ENCODE peak calls at places on chromosomes 1 and 21, in ten cellular contexts. S is activated CD4-positive, alpha-beta T cell treated with anti-CD3 and anti-CD28 coated beads, Interleukin-2, amount 10 ng/mL, durations not matched to agents 7 days and 5 days; L is lower lobe of right lung; G is stomach; H is central memory CD8-positive, alpha-beta T cell; B is erythroblast; F is T follicular helper cell; A is upper lobe of right lung; Z is T-helper 2 cell; I is HFF-Myc. P is an unnamed sample.

GRCh38 chr1:217562229-217562878 is 68.5 kb downstream of the GPATCH2 start:
- DNase-seq in S (no peak), L (no peak), G (no peak), H (no peak), B (no peak), F (no peak), A (no peak), Z (no peak), I (peak), P (no peak)

GRCh38 chr1:166902279-166902678 is 26.2 kb upstream of the TADA1 start:
- DNase-seq in S (no peak), L (no peak), G (no peak), H (no peak), B (no peak), F (no peak), A (no peak), Z (no peak), I (peak), P (no peak)

GRCh38 chr1:18885311-18886002 is 16.9 kb downstream of the ALDH4A1 start:
- DNase-seq in S (no peak), L (no peak), G (no peak), H (no peak), B (no peak), F (no peak), A (no peak), Z (no peak), I (no peak), P (no peak)

GRCh38 chr1:146051452-146051852 is 29.9 kb upstream of the HJV start:
- DNase-seq in S (no peak), L (no peak), G (no peak), H (no peak), B (no peak), F (no peak), A (no peak), Z (no peak), I (no peak), P (no peak)

GRCh38 chr1:173285046-173285445 is 77.9 kb upstream of the TNFSF4 start:
- DNase-seq in S (no peak), L (no peak), G (no peak), H (no peak), B (no peak), F (no peak), A (no peak), Z (no peak), I (no peak), P (no peak)

GRCh38 chr1:155993595-155993994 is 15.2 kb upstream of the ARHGEF2 start:
- DNase-seq in S (no peak), L (no peak), G (no peak), H (no peak), B (no peak), F (no peak), A (no peak), Z (no peak), I (no peak), P (no peak)

GRCh38 chr21:36420571-36421339 is 35.6 kb downstream of the CHAF1B start:
- DNase-seq in S (no peak), L (no peak), G (no peak), H (no peak), B (no peak), F (no peak), A (no peak), Z (no peak), I (no peak), P (no peak)

GRCh38 chr1:54947540-54947939 is 32.9 kb upstream of the TMEM61 start:
- DNase-seq in S (no peak), L (no peak), G (no peak), H (no peak), B (no peak), F (no peak), A (no peak), Z (no peak), I (no peak), P (no peak)

GRCh38 chr1:44408181-44409018 is 3.3 kb downstream of the RNF220 start:
- DNase-seq in S (no peak), L (no peak), G (no peak), H (no peak), B (peak), F (no peak), A (no peak), Z (no peak), I (no peak), P (no peak)

GRCh38 chr1:16999863-17000262 is 11.9 kb downstream of the ATP13A2 start:
- DNase-seq in S (no peak), L (no peak), G (no peak), H (no peak), B (no peak), F (no peak), A (no peak), Z (no peak), I (no peak), P (no peak)

GRCh38 chr1:156146749-156147405 is 6.5 kb upstream of the SEMA4A start:
- DNase-seq in S (no peak), L (no peak), G (peak), H (no peak), B (no peak), F (no peak), A (no peak), Z (no peak), I (no peak), P (peak)

GRCh38 chr1:91622586-91622985 is 121.9 kb downstream of the CDC7 start:
- DNase-seq in S (no peak), L (no peak), G (no peak), H (no peak), B (no peak), F (no peak), A (no peak), Z (no peak), I (no peak), P (peak)

GRCh38 chr1:24501371-24502167 is 1.1 kb upstream of the RCAN3 start:
- DNase-seq in S (peak), L (peak), G (peak), H (no peak), B (peak), F (no peak), A (no peak), Z (no peak), I (no peak), P (peak)

GRCh38 chr21:29056538-29057050 is 16.9 kb downstream of the CCT8 start:
- DNase-seq in S (no peak), L (no peak), G (no peak), H (no peak), B (no peak), F (no peak), A (no peak), Z (no peak), I (no peak), P (no peak)

GRCh38 chr21:45236481-45236880 is 51.2 kb downstream of the POFUT2 start:
- DNase-seq in S (no peak), L (no peak), G (no peak), H (no peak), B (no peak), F (no peak), A (no peak), Z (no peak), I (no peak), P (no peak)

GRCh38 chr1:112882271-112882744 is 73.7 kb downstream of the SLC16A1 start:
- DNase-seq in S (no peak), L (no peak), G (no peak), H (no peak), B (no peak), F (no peak), A (no peak), Z (no peak), I (no peak), P (peak)